ENCODE peak calls at places on chromosomes 7 and 10, in five cellular contexts. One of them, this sample, is unnamed.

GRCh38 chr10:90087197-90088007 is 386.0 kb downstream of the KIF20B start:
- DNase-seq in A549: no peak
- DNase-seq in K562: no peak
- DNase-seq in endothelial cell of umbilical vein: no peak
- DNase-seq in GM12878: peak
- DNase-seq in this sample: peak

GRCh38 chr7:151773795-151774194 is 103.1 kb downstream of the PRKAG2 start:
- DNase-seq in A549: no peak
- DNase-seq in GM12878: no peak
- DNase-seq in endothelial cell of umbilical vein: no peak
- DNase-seq in K562: no peak
- DNase-seq in this sample: no peak

GRCh38 chr10:44416021-44416758 is 31.3 kb upstream of the CXCL12 start:
- DNase-seq in K562: no peak
- DNase-seq in endothelial cell of umbilical vein: no peak
- DNase-seq in A549: no peak
- DNase-seq in GM12878: no peak
- DNase-seq in this sample: no peak

GRCh38 chr7:134777908-134778580 is 1.4 kb upstream of the CALD1 start:
- DNase-seq in K562: no peak
- DNase-seq in A549: no peak
- DNase-seq in endothelial cell of umbilical vein: peak
- DNase-seq in GM12878: no peak
- DNase-seq in this sample: peak

GRCh38 chr10:78390817-78391216 is 357.2 kb downstream of the RPS24 start:
- DNase-seq in endothelial cell of umbilical vein: no peak
- DNase-seq in GM12878: no peak
- DNase-seq in A549: no peak
- DNase-seq in K562: no peak
- DNase-seq in this sample: no peak

GRCh38 chr10:124653311-124653710 is 90.9 kb downstream of the FAM53B start:
- DNase-seq in K562: no peak
- DNase-seq in endothelial cell of umbilical vein: no peak
- DNase-seq in GM12878: no peak
- DNase-seq in A549: no peak
- DNase-seq in this sample: no peak

GRCh38 chr10:53422223-53422888 is 649.8 kb upstream of the MBL2 start:
- DNase-seq in endothelial cell of umbilical vein: no peak
- DNase-seq in A549: no peak
- DNase-seq in K562: no peak
- DNase-seq in GM12878: no peak
- DNase-seq in this sample: no peak

GRCh38 chr10:43282881-43283280 is 16.0 kb upstream of the RASGEF1A start:
- DNase-seq in GM12878: no peak
- DNase-seq in K562: peak
- DNase-seq in endothelial cell of umbilical vein: no peak
- DNase-seq in A549: no peak
- DNase-seq in this sample: peak

GRCh38 chr7:35536396-35536826 is 158.5 kb downstream of the HERPUD2 start:
- DNase-seq in K562: no peak
- DNase-seq in endothelial cell of umbilical vein: no peak
- DNase-seq in GM12878: no peak
- DNase-seq in A549: no peak
- DNase-seq in this sample: no peak

GRCh38 chr10:94042001-94042813 is 48.5 kb downstream of the PLCE1 start:
- DNase-seq in GM12878: peak
- DNase-seq in K562: no peak
- DNase-seq in endothelial cell of umbilical vein: no peak
- DNase-seq in A549: peak
- DNase-seq in this sample: peak

GRCh38 chr10:100508691-100509150 is 10.9 kb downstream of the SEC31B start:
- DNase-seq in GM12878: no peak
- DNase-seq in K562: peak
- DNase-seq in A549: peak
- DNase-seq in endothelial cell of umbilical vein: peak
- DNase-seq in this sample: peak

GRCh38 chr10:125035588-125036298 is 93.8 kb downstream of the ZRANB1 start:
- DNase-seq in GM12878: no peak
- DNase-seq in K562: no peak
- DNase-seq in A549: no peak
- DNase-seq in endothelial cell of umbilical vein: no peak
- DNase-seq in this sample: no peak

GRCh38 chr7:596819-597182 is 77.2 kb upstream of the PDGFA start:
- DNase-seq in K562: no peak
- DNase-seq in endothelial cell of umbilical vein: no peak
- DNase-seq in A549: no peak
- DNase-seq in GM12878: no peak
- DNase-seq in this sample: no peak

GRCh38 chr7:51286392-51286791 is 30.2 kb downstream of the COBL start:
- DNase-seq in A549: no peak
- DNase-seq in K562: no peak
- DNase-seq in endothelial cell of umbilical vein: no peak
- DNase-seq in GM12878: no peak
- DNase-seq in this sample: no peak

GRCh38 chr7:51292596-51292995 is 24.0 kb downstream of the COBL start:
- DNase-seq in GM12878: no peak
- DNase-seq in A549: no peak
- DNase-seq in endothelial cell of umbilical vein: no peak
- DNase-seq in K562: no peak
- DNase-seq in this sample: no peak

GRCh38 chr7:51288896-51289607 is 27.6 kb downstream of the COBL start:
- DNase-seq in endothelial cell of umbilical vein: no peak
- DNase-seq in A549: no peak
- DNase-seq in K562: no peak
- DNase-seq in GM12878: no peak
- DNase-seq in this sample: no peak

GRCh38 chr7:51290702-51291290 is 25.8 kb downstream of the COBL start:
- DNase-seq in A549: no peak
- DNase-seq in K562: no peak
- DNase-seq in GM12878: no peak
- DNase-seq in endothelial cell of umbilical vein: no peak
- DNase-seq in this sample: no peak

DNA sequence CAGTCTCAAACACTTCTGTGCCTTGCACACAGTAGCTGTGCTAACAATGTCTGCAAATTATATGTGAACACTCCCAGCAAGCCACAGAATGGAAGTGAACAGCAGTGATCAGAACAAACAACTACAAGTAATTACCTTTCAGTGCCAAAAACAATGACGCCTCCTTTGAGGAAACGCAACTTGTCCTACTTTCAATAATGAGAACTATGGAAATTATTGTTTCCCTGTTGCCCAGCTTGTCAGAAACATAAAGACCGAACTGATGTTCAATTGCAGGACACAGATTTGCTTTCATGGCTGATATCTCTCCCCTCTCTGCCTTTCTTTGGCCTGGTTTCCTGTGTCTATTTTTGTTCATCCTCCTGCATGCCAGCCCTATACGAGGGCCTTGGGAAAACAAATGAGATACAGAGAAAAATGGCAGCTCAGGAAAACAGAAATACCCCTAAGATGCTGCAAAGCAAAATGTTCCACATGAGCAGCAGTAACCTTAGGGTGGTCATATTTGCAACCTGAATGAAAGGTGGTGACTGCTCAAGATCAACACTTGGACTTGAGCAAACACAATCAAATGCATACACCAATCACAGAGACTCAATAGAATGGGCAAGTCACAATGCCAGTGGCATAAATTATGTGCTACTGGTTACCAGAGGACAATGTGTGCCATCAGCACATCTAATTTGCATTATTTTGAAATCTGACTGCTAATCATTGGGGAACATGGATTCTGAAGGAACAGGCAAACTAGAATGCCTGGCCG is 26.8 kb downstream of the COBL start:
- DNase-seq in endothelial cell of umbilical vein: no peak
- DNase-seq in GM12878: no peak
- DNase-seq in K562: no peak
- DNase-seq in A549: no peak
- DNase-seq in this sample: no peak
- H3K4me3 ChIP-seq in endothelial cell of umbilical vein: no peak
- H3K4me3 ChIP-seq in GM12878: no peak
- H3K4me3 ChIP-seq in K562: no peak
- H3K4me3 ChIP-seq in A549: no peak
- H3K4me3 ChIP-seq in this sample: no peak

GRCh38 chr10:118629211-118629610 is 33.8 kb upstream of the PRLHR start:
- DNase-seq in A549: no peak
- DNase-seq in GM12878: no peak
- DNase-seq in K562: no peak
- DNase-seq in endothelial cell of umbilical vein: no peak
- DNase-seq in this sample: no peak
- TF ChIP-seq MYC in A549: no peak
- TF ChIP-seq MYC in GM12878: no peak
- TF ChIP-seq MYC in K562: no peak
- TF ChIP-seq MYC in endothelial cell of umbilical vein: no peak
- TF ChIP-seq MYC in this sample: no peak

GRCh38 chr10:117016271-117016670 is 11.3 kb upstream of the SHTN1 start:
- DNase-seq in endothelial cell of umbilical vein: no peak
- DNase-seq in A549: no peak
- DNase-seq in GM12878: no peak
- DNase-seq in K562: no peak
- DNase-seq in this sample: no peak
- TF ChIP-seq CTCF in endothelial cell of umbilical vein: no peak
- TF ChIP-seq CTCF in A549: no peak
- TF ChIP-seq CTCF in GM12878: no peak
- TF ChIP-seq CTCF in K562: no peak
- TF ChIP-seq CTCF in this sample: no peak

DNA sequence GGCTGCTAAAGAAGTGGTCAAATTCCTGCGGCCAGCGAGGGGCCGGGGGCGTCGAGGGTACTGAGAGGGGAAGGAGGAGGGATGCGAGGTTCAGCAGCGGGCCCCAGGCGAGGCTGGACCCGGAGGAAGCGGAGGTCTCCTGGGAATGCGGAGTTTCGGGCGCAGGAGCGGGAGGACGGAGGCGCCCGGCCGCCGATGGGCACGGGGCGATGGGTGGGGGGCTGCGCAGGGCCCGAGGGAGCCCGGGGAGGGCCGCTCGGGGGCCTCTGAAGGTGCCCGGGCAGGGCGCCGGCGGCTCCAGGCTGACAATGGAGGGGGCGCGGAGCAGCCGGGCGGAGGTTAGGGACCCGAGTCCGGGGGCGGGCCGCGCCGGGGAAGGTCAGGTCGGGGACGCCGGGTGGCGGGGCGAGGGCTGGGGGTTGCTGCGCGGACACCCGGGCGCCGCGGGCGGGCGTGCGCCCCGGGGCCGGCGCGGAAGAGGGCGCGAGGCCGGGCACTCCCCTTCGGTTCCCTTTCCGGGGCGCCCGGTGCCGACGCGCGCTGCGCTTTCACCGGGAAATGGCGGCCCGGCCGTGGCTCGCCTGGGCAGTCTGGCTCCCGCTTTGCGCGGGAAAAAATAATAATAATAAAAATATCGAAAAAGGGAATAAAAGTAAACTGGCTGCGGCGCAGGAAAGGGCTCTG is 708 bp downstream of the MACROH2A2 start:
- DNase-seq in GM12878: no peak
- DNase-seq in endothelial cell of umbilical vein: no peak
- DNase-seq in A549: no peak
- DNase-seq in K562: no peak
- DNase-seq in this sample: no peak
- H3K4me3 ChIP-seq in GM12878: no peak
- H3K4me3 ChIP-seq in endothelial cell of umbilical vein: no peak
- H3K4me3 ChIP-seq in A549: peak
- H3K4me3 ChIP-seq in K562: no peak
- H3K4me3 ChIP-seq in this sample: no peak